ENCODE peak calls at places on chromosomes 12 and 14, in six cellular contexts. I is activated CD4-positive, CD25-positive, alpha-beta regulatory T cell treated with anti-CD3 and anti-CD28 coated beads, Interleukin-2, amount 50 U/mL, for 72 hours; V is activated CD8-positive, alpha-beta memory T cell treated with anti-CD3 and anti-CD28 coated beads for 4 hours; T is NCI-H2081 treated with DMSO at 0.1 percent for 48 hours; Z is activated gamma-delta T cell; R is head of caudate nucleus. Q is an unnamed sample.

GRCh38 chr12:38721611-38722252 is 183.7 kb downstream of the CPNE8 start:
- DNase-seq in Z (no peak), T (no peak), R (no peak), I (no peak), V (no peak), Q (no peak)

GRCh38 chr14:54976316-54976715 is 50.6 kb downstream of the WDHD1 start:
- DNase-seq in Z (no peak), I (no peak), T (no peak), V (no peak), R (no peak), Q (no peak)

GRCh38 chr12:42684171-42685071 is 94.9 kb upstream of the PRICKLE1 start:
- DNase-seq in T (no peak), R (no peak), V (no peak), Z (no peak), I (no peak), Q (no peak)

GRCh38 chr12:9244894-9245293 is 36.7 kb upstream of the PZP start:
- DNase-seq in V (no peak), Z (no peak), T (no peak), I (peak), R (peak), Q (no peak)

GRCh38 chr12:121144416-121144914 is 11.8 kb downstream of the P2RX7 start:
- DNase-seq in I (no peak), R (no peak), V (no peak), Z (no peak), T (no peak), Q (no peak)

GRCh38 chr12:20264608-20265114 is 103.7 kb upstream of the PDE3A start:
- DNase-seq in I (no peak), R (no peak), T (no peak), Z (no peak), V (no peak), Q (no peak)

GRCh38 chr14:52043690-52044089 is 25.2 kb downstream of the NID2 start:
- DNase-seq in Z (no peak), R (no peak), T (no peak), V (no peak), I (no peak), Q (no peak)

GRCh38 chr12:88579572-88579940 is 715 bp downstream of the KITLG start:
- DNase-seq in V (no peak), I (no peak), T (no peak), Z (no peak), R (peak), Q (no peak)

GRCh38 chr12:54146506-54147145 is 42.2 kb downstream of the SMUG1 start:
- DNase-seq in Z (no peak), R (no peak), T (no peak), I (no peak), V (no peak), Q (no peak)

GRCh38 chr14:92914087-92914656 is 8.8 kb upstream of the CHGA start:
- DNase-seq in I (no peak), T (no peak), Z (no peak), R (no peak), V (no peak), Q (no peak)

GRCh38 chr14:103563089-103563620 is 395 bp downstream of the COA8 start:
- DNase-seq in V (no peak), Z (no peak), T (no peak), I (no peak), R (no peak), Q (no peak)

GRCh38 chr12:94879542-94879941 is 124.0 kb downstream of the NDUFA12 start:
- DNase-seq in I (no peak), V (no peak), Z (no peak), R (no peak), T (no peak), Q (no peak)

GRCh38 chr12:54421873-54422250 is 2.8 kb upstream of the ITGA5 start:
- DNase-seq in V (no peak), Z (no peak), I (no peak), R (no peak), T (no peak), Q (no peak)

GRCh38 chr12:24307716-24308335 is 358.4 kb upstream of the SOX5 start:
- DNase-seq in R (no peak), Z (no peak), I (no peak), V (no peak), T (no peak), Q (no peak)

GRCh38 chr12:14995583-14996425 is 23.0 kb downstream of the PDE6H start:
- DNase-seq in I (no peak), V (no peak), Z (no peak), T (peak), R (no peak), Q (peak)

GRCh38 chr12:57171668-57172067 is 24.2 kb upstream of the LRP1-AS start:
- DNase-seq in T (no peak), Z (no peak), V (no peak), R (no peak), I (no peak), Q (no peak)

GRCh38 chr14:36505193-36505815 is 14.7 kb downstream of the NKX2-1 start:
- DNase-seq in Z (no peak), I (no peak), R (no peak), T (no peak), V (no peak), Q (no peak)

GRCh38 chr14:88245321-88245720 is 77.7 kb downstream of the KCNK10 start:
- DNase-seq in R (no peak), Z (no peak), T (no peak), I (no peak), V (no peak), Q (no peak)

GRCh38 chr14:104505085-104506074 is 74.2 kb upstream of the C14orf180 start:
- DNase-seq in I (no peak), T (no peak), V (no peak), R (no peak), Z (no peak), Q (no peak)

GRCh38 chr14:70653662-70654061 is 11.9 kb downstream of the TTC9 start:
- DNase-seq in R (no peak), T (no peak), I (no peak), V (no peak), Z (no peak), Q (no peak)

GRCh38 chr12:27504506-27504905 is 19.5 kb upstream of the PPFIBP1 start:
- DNase-seq in R (no peak), V (no peak), I (no peak), Z (no peak), T (no peak), Q (no peak)

GRCh38 chr12:90098132-90098779 is 389.6 kb upstream of the ATP2B1 start:
- DNase-seq in I (no peak), Z (no peak), T (no peak), R (no peak), V (no peak), Q (no peak)

GRCh38 chr14:74281069-74281468 is 21.7 kb downstream of the ABCD4 start:
- DNase-seq in T (no peak), I (no peak), Z (no peak), V (no peak), R (no peak), Q (peak)

GRCh38 chr14:81562818-81563217 is 29.2 kb upstream of the SEL1L start:
- DNase-seq in V (no peak), Z (no peak), R (no peak), I (no peak), T (no peak), Q (no peak)

GRCh38 chr12:52274521-52274920 is at the start of gene KRT86:
- DNase-seq in Z (no peak), V (no peak), I (peak), T (no peak), R (no peak), Q (no peak)

GRCh38 chr14:105021656-105022275 is 883 bp upstream of the CDCA4 start:
- DNase-seq in I (no peak), T (no peak), V (no peak), Z (no peak), R (peak), Q (no peak)

GRCh38 chr12:131860472-131861260 is 32.5 kb downstream of the MMP17 start:
- DNase-seq in R (no peak), Z (no peak), I (no peak), V (no peak), T (no peak), Q (no peak)

GRCh38 chr12:132154941-132155770 is 10.9 kb downstream of the NOC4L start:
- DNase-seq in T (no peak), R (no peak), I (no peak), V (no peak), Z (no peak), Q (no peak)

GRCh38 chr14:50319293-50319692 is 7.2 kb downstream of the DMAC2L start:
- DNase-seq in V (no peak), I (no peak), R (no peak), T (no peak), Z (no peak), Q (no peak)

GRCh38 chr12:31106101-31106803 is 32.6 kb downstream of the DDX11 start:
- DNase-seq in I (no peak), V (no peak), T (no peak), R (no peak), Z (no peak), Q (no peak)

GRCh38 chr12:47772738-47773061 is 338 bp upstream of the SLC48A1 start:
- DNase-seq in I (no peak), R (no peak), T (no peak), V (no peak), Z (no peak), Q (no peak)